ENCODE peak calls at places on chromosomes 1 and 21, in six cellular contexts. One of them, this sample, is unnamed.

GRCh38 chr1:1019122-1019999 is 559 bp upstream of the AGRN start:
- DNase-seq in adrenal gland: peak
- DNase-seq in epithelial cell of esophagus: peak
- DNase-seq in fibroblast of the aortic adventitia: peak
- DNase-seq in sigmoid colon: peak
- DNase-seq in nephron progenitor cell: peak
- DNase-seq in this sample: peak

GRCh38 chr1:43587594-43587993 is 56.9 kb downstream of the PTPRF start:
- DNase-seq in fibroblast of the aortic adventitia: peak
- DNase-seq in epithelial cell of esophagus: peak
- DNase-seq in nephron progenitor cell: no peak
- DNase-seq in adrenal gland: no peak
- DNase-seq in sigmoid colon: no peak
- DNase-seq in this sample: no peak

GRCh38 chr1:112423207-112423606 is 27.2 kb downstream of the CTTNBP2NL start:
- DNase-seq in epithelial cell of esophagus: no peak
- DNase-seq in adrenal gland: no peak
- DNase-seq in sigmoid colon: no peak
- DNase-seq in fibroblast of the aortic adventitia: no peak
- DNase-seq in nephron progenitor cell: no peak
- DNase-seq in this sample: no peak

GRCh38 chr1:32701951-32702598 is 495 bp downstream of the SYNC start:
- DNase-seq in epithelial cell of esophagus: peak
- DNase-seq in sigmoid colon: peak
- DNase-seq in fibroblast of the aortic adventitia: peak
- DNase-seq in nephron progenitor cell: no peak
- DNase-seq in adrenal gland: peak
- DNase-seq in this sample: no peak

GRCh38 chr1:86811539-86811938 is 102.4 kb downstream of the SELENOF start:
- DNase-seq in epithelial cell of esophagus: no peak
- DNase-seq in fibroblast of the aortic adventitia: no peak
- DNase-seq in nephron progenitor cell: no peak
- DNase-seq in sigmoid colon: no peak
- DNase-seq in adrenal gland: no peak
- DNase-seq in this sample: no peak

GRCh38 chr1:65147424-65148177 is 402 bp upstream of the AK4 start:
- DNase-seq in nephron progenitor cell: peak
- DNase-seq in fibroblast of the aortic adventitia: no peak
- DNase-seq in adrenal gland: peak
- DNase-seq in sigmoid colon: peak
- DNase-seq in epithelial cell of esophagus: peak
- DNase-seq in this sample: no peak

GRCh38 chr1:152533327-152533938 is 19.2 kb downstream of the CRCT1 start:
- DNase-seq in fibroblast of the aortic adventitia: peak
- DNase-seq in sigmoid colon: no peak
- DNase-seq in adrenal gland: no peak
- DNase-seq in nephron progenitor cell: no peak
- DNase-seq in epithelial cell of esophagus: peak
- DNase-seq in this sample: no peak

GRCh38 chr1:185260611-185261010 is 56.4 kb downstream of the IVNS1ABP start:
- DNase-seq in sigmoid colon: no peak
- DNase-seq in adrenal gland: no peak
- DNase-seq in nephron progenitor cell: no peak
- DNase-seq in epithelial cell of esophagus: no peak
- DNase-seq in fibroblast of the aortic adventitia: no peak
- DNase-seq in this sample: no peak

GRCh38 chr1:109787845-109788605 is 24.3 kb upstream of the EPS8L3 start:
- DNase-seq in fibroblast of the aortic adventitia: no peak
- DNase-seq in adrenal gland: no peak
- DNase-seq in sigmoid colon: peak
- DNase-seq in epithelial cell of esophagus: no peak
- DNase-seq in nephron progenitor cell: no peak
- DNase-seq in this sample: no peak

GRCh38 chr21:41906770-41907169 is 27.6 kb upstream of the PRDM15 start:
- DNase-seq in adrenal gland: no peak
- DNase-seq in sigmoid colon: peak
- DNase-seq in nephron progenitor cell: no peak
- DNase-seq in epithelial cell of esophagus: no peak
- DNase-seq in fibroblast of the aortic adventitia: no peak
- DNase-seq in this sample: no peak

GRCh38 chr1:64536217-64536835 is 66.4 kb downstream of the CACHD1 start:
- DNase-seq in adrenal gland: no peak
- DNase-seq in epithelial cell of esophagus: no peak
- DNase-seq in nephron progenitor cell: no peak
- DNase-seq in sigmoid colon: no peak
- DNase-seq in fibroblast of the aortic adventitia: no peak
- DNase-seq in this sample: no peak

GRCh38 chr1:115647000-115647399 is 5.2 kb downstream of the VANGL1 start:
- DNase-seq in sigmoid colon: no peak
- DNase-seq in adrenal gland: peak
- DNase-seq in nephron progenitor cell: no peak
- DNase-seq in fibroblast of the aortic adventitia: peak
- DNase-seq in epithelial cell of esophagus: no peak
- DNase-seq in this sample: no peak

GRCh38 chr21:43723648-43724047 is 4.7 kb downstream of the PDXK start:
- DNase-seq in sigmoid colon: no peak
- DNase-seq in epithelial cell of esophagus: no peak
- DNase-seq in nephron progenitor cell: no peak
- DNase-seq in fibroblast of the aortic adventitia: no peak
- DNase-seq in adrenal gland: no peak
- DNase-seq in this sample: no peak

GRCh38 chr1:151266821-151267220 is 12.3 kb downstream of the PSMD4 start:
- DNase-seq in fibroblast of the aortic adventitia: no peak
- DNase-seq in adrenal gland: no peak
- DNase-seq in nephron progenitor cell: no peak
- DNase-seq in epithelial cell of esophagus: no peak
- DNase-seq in sigmoid colon: no peak
- DNase-seq in this sample: no peak

GRCh38 chr21:26544208-26544607 is 28.9 kb downstream of the CYYR1 start:
- DNase-seq in epithelial cell of esophagus: no peak
- DNase-seq in sigmoid colon: no peak
- DNase-seq in adrenal gland: no peak
- DNase-seq in fibroblast of the aortic adventitia: no peak
- DNase-seq in nephron progenitor cell: no peak
- DNase-seq in this sample: no peak

GRCh38 chr1:226406401-226406881 is 1.5 kb downstream of the PARP1 start:
- DNase-seq in nephron progenitor cell: no peak
- DNase-seq in sigmoid colon: no peak
- DNase-seq in fibroblast of the aortic adventitia: peak
- DNase-seq in epithelial cell of esophagus: peak
- DNase-seq in adrenal gland: no peak
- DNase-seq in this sample: no peak

DNA sequence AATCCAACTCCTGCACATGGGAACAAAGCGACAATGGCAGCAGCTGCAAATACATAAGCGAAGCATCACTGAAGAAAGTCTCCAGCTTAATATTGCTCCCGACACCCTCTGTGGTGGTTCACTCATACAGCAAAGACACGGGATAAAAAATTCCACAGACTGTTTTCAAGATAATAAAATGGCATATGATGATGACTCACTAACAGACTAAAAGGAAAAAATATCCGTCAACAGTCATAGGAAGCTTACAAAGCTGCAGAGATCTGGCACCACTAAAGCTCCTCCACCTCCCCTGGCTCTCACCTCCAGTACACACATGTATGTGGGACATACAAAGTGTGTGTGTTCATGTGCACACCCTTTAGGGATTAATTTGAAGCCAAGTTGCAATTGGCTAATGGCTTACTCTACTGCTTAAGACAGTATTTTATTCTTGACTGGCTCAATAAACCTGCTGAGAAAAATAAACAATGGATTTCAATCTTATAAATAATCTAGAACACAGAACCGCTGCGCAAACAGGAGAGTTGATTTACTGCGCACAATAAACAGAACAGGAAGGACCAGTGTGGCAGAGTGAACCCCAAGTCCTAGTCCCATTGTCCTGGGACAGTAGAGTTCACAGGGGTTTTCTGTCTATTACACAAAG is 94.4 kb downstream of the SLC45A1 start:
- DNase-seq in nephron progenitor cell: no peak
- DNase-seq in epithelial cell of esophagus: peak
- DNase-seq in fibroblast of the aortic adventitia: peak
- DNase-seq in sigmoid colon: peak
- DNase-seq in adrenal gland: peak
- DNase-seq in this sample: peak
- TF ChIP-seq CTCF in nephron progenitor cell: no peak
- TF ChIP-seq CTCF in epithelial cell of esophagus: no peak
- TF ChIP-seq CTCF in fibroblast of the aortic adventitia: peak
- TF ChIP-seq CTCF in sigmoid colon: no peak
- TF ChIP-seq CTCF in adrenal gland: peak
- TF ChIP-seq CTCF in this sample: peak

DNA sequence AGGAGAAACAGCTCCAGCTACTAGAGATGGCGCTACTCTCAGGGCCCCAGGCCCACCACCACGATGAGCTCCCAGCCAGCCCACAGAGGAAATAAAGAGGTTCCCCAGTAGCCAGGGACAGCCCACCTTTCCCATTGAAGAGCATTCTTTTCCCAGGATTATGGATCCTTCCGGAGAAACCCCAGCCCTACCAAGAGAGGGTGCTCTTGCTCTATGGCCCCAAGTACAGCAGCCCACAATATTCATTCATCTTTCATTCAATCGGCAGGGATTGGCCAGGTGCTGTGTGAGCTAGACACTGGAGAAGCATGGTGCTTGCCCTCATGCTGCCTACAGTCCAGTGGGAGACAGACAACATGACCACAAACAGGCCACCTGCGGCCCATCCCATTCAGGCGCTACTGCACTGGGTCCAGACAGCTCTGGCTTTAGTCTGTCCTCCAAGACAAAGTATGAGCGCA is 29.9 kb downstream of the PMVK start:
- DNase-seq in nephron progenitor cell: no peak
- DNase-seq in adrenal gland: peak
- DNase-seq in epithelial cell of esophagus: peak
- DNase-seq in sigmoid colon: peak
- DNase-seq in fibroblast of the aortic adventitia: no peak
- DNase-seq in this sample: no peak
- TF ChIP-seq CTCF in nephron progenitor cell: no peak
- TF ChIP-seq CTCF in adrenal gland: peak
- TF ChIP-seq CTCF in epithelial cell of esophagus: peak
- TF ChIP-seq CTCF in sigmoid colon: peak
- TF ChIP-seq CTCF in fibroblast of the aortic adventitia: peak
- TF ChIP-seq CTCF in this sample: peak

DNA sequence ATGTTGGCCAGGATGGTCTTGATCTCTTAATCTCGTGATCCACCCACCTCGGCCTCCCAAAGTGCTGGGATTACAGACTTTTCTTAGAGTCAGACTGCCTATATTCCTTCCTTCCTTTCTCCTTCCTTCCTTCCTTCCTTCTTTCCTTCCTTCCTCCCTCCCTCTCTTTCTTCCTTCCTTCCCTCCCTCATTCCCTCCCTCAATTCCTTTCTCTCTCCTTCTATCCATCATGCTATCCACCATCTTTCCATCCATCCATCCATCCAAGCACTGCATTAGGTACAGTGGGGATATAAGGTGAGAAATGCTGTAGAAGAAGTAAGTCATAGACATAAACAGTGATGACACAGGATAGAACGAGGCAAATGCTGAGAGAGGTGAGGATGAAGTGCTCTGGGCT is 13.2 kb downstream of the LAMC2 start:
- DNase-seq in fibroblast of the aortic adventitia: no peak
- DNase-seq in sigmoid colon: no peak
- DNase-seq in nephron progenitor cell: no peak
- DNase-seq in adrenal gland: no peak
- DNase-seq in epithelial cell of esophagus: no peak
- DNase-seq in this sample: no peak
- TF ChIP-seq CTCF in fibroblast of the aortic adventitia: no peak
- TF ChIP-seq CTCF in sigmoid colon: no peak
- TF ChIP-seq CTCF in nephron progenitor cell: no peak
- TF ChIP-seq CTCF in adrenal gland: no peak
- TF ChIP-seq CTCF in epithelial cell of esophagus: no peak
- TF ChIP-seq CTCF in this sample: no peak

DNA sequence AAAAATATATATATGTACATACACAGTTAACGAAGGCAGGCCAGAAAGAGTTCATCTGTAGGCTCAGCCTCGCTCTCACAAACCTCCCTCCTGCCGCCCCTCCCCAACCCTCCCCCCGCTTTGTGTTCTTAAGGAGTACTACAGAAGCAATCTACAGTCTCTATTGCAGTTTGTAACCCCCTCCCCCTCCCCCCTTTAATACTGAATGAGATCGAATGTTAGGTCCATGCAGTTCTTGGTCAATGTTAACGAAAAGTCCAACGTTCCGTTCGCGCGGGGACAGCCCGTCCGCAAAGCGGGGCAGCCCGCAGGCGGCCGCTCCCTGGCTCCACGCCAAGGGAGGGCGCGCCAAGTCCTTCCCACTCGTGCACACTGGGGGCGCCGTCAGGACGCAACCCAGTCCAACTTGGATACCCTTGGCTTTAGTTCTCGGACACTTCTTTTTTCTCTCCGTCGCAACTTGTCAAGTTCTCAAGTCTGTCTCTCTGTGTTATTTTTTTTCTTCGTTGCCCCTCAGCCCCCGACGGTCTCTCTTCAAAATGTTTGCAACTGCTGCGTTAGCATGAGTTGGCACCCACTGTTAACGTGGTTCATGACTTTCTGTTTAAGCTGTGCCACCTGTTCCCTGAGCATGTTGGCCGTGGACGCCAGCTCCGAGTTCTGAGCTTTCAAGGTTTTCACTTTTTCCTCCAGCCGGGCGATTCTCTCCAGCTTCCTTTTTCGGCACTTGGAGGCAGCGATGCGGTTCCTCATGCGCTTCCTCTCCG is 2.1 kb downstream of the JUN start:
- DNase-seq in fibroblast of the aortic adventitia: peak
- DNase-seq in sigmoid colon: peak
- DNase-seq in nephron progenitor cell: peak
- DNase-seq in epithelial cell of esophagus: peak
- DNase-seq in adrenal gland: peak
- DNase-seq in this sample: peak
- TF ChIP-seq CTCF in fibroblast of the aortic adventitia: peak
- TF ChIP-seq CTCF in sigmoid colon: peak
- TF ChIP-seq CTCF in nephron progenitor cell: peak
- TF ChIP-seq CTCF in epithelial cell of esophagus: peak
- TF ChIP-seq CTCF in adrenal gland: peak
- TF ChIP-seq CTCF in this sample: no peak

This sample was measured in right atrium auricular region.